ENCODE peak calls at places on chromosome 14, in four cellular contexts. One of them, this sample, is unnamed.
A peak's percentile ranks its signal among the peaks of the same experiment; 100 is the strongest.

GRCh38 chr14:76640923-76641395 is 120.3 kb upstream of the VASH1 start:
- DNase-seq in right lobe of liver: no peak
- DNase-seq in body of pancreas: peak; percentile 17
- DNase-seq in H1: no peak
- DNase-seq in this sample: no peak

GRCh38 chr14:22664261-22664660 is 20.1 kb upstream of the OR6J1 start:
- DNase-seq in right lobe of liver: no peak
- DNase-seq in body of pancreas: no peak
- DNase-seq in H1: no peak
- DNase-seq in this sample: no peak

GRCh38 chr14:38735006-38735405 is 368.0 kb downstream of the SEC23A start:
- DNase-seq in right lobe of liver: no peak
- DNase-seq in body of pancreas: no peak
- DNase-seq in H1: no peak
- DNase-seq in this sample: no peak

GRCh38 chr14:26993541-26993940 is 395.7 kb upstream of the NOVA1 start:
- DNase-seq in right lobe of liver: no peak
- DNase-seq in body of pancreas: no peak
- DNase-seq in H1: no peak
- DNase-seq in this sample: no peak

GRCh38 chr14:106564058-106564643 is 1037.8 kb downstream of the TMEM121 start:
- DNase-seq in right lobe of liver: no peak
- DNase-seq in body of pancreas: peak; percentile 48
- DNase-seq in H1: peak; percentile 49
- DNase-seq in this sample: no peak

GRCh38 chr14:55129086-55129427 is at the start of gene LGALS3:
- DNase-seq in right lobe of liver: peak; percentile 60
- DNase-seq in body of pancreas: peak; percentile 78
- DNase-seq in H1: no peak
- DNase-seq in this sample: peak; percentile 76

GRCh38 chr14:64502476-64503183 is 1.0 kb downstream of the ZBTB25 start:
- DNase-seq in right lobe of liver: peak; percentile 51
- DNase-seq in body of pancreas: peak; percentile 40
- DNase-seq in H1: no peak
- DNase-seq in this sample: peak; percentile 35

GRCh38 chr14:54291491-54292191 is 105.2 kb upstream of the CDKN3 start:
- DNase-seq in right lobe of liver: no peak
- DNase-seq in body of pancreas: no peak
- DNase-seq in H1: peak; percentile 51
- DNase-seq in this sample: no peak

GRCh38 chr14:69997849-69998248 is 118.6 kb downstream of the SMOC1 start:
- DNase-seq in right lobe of liver: peak; percentile 76
- DNase-seq in body of pancreas: peak; percentile 85
- DNase-seq in H1: no peak
- DNase-seq in this sample: peak; percentile 43

GRCh38 chr14:35406811-35407630 is 2.5 kb upstream of the NFKBIA start:
- DNase-seq in right lobe of liver: no peak
- DNase-seq in body of pancreas: peak; percentile 64
- DNase-seq in H1: no peak
- DNase-seq in this sample: peak; percentile 62

GRCh38 chr14:58639842-58640484 is 2.2 kb downstream of the DACT1 start:
- DNase-seq in right lobe of liver: no peak
- DNase-seq in body of pancreas: peak; percentile 58
- DNase-seq in H1: no peak
- DNase-seq in this sample: peak; percentile 48

GRCh38 chr14:57492859-57493258 is 798 bp downstream of the CCDC198 start:
- DNase-seq in right lobe of liver: no peak
- DNase-seq in body of pancreas: peak; percentile 9
- DNase-seq in H1: no peak
- DNase-seq in this sample: peak; percentile 33

GRCh38 chr14:88821888-88822287 is 2.6 kb upstream of the TTC8 start:
- DNase-seq in right lobe of liver: no peak
- DNase-seq in body of pancreas: no peak
- DNase-seq in H1: no peak
- DNase-seq in this sample: no peak

GRCh38 chr14:72416892-72417291 is 477.0 kb downstream of the DPF3 start:
- DNase-seq in right lobe of liver: no peak
- DNase-seq in body of pancreas: peak; percentile 11
- DNase-seq in H1: no peak
- DNase-seq in this sample: no peak

GRCh38 chr14:58077621-58078020 is 74.4 kb downstream of the ARMH4 start:
- DNase-seq in right lobe of liver: no peak
- DNase-seq in body of pancreas: no peak
- DNase-seq in H1: no peak
- DNase-seq in this sample: no peak

GRCh38 chr14:83473846-83474245 is 1940.2 kb upstream of the SEL1L start:
- DNase-seq in right lobe of liver: no peak
- DNase-seq in body of pancreas: no peak
- DNase-seq in H1: no peak
- DNase-seq in this sample: no peak

GRCh38 chr14:81521356-81521755 is 12.3 kb downstream of the SEL1L start:
- DNase-seq in right lobe of liver: no peak
- DNase-seq in body of pancreas: no peak
- DNase-seq in H1: no peak
- DNase-seq in this sample: no peak

GRCh38 chr14:104705340-104706047 is 16.1 kb downstream of the INF2 start:
- DNase-seq in right lobe of liver: no peak
- DNase-seq in body of pancreas: no peak
- DNase-seq in H1: no peak
- DNase-seq in this sample: no peak

GRCh38 chr14:68408680-68409079 is 384.2 kb downstream of the ZFP36L1 start:
- DNase-seq in right lobe of liver: no peak
- DNase-seq in body of pancreas: no peak
- DNase-seq in H1: no peak
- DNase-seq in this sample: no peak

GRCh38 chr14:105933238-105933637 is 406.9 kb downstream of the TMEM121 start:
- DNase-seq in right lobe of liver: no peak
- DNase-seq in body of pancreas: no peak
- DNase-seq in H1: no peak
- DNase-seq in this sample: no peak

GRCh38 chr14:51079085-51079484 is 15.8 kb downstream of the TRIM9 start:
- DNase-seq in right lobe of liver: no peak
- DNase-seq in body of pancreas: no peak
- DNase-seq in H1: no peak
- DNase-seq in this sample: no peak

GRCh38 chr14:23104591-23105347 is at the start of gene CIROP:
- DNase-seq in right lobe of liver: no peak
- DNase-seq in body of pancreas: no peak
- DNase-seq in H1: peak; percentile 45
- DNase-seq in this sample: no peak

GRCh38 chr14:99531221-99532096 is 50.2 kb downstream of the CCNK start:
- DNase-seq in right lobe of liver: no peak
- DNase-seq in body of pancreas: no peak
- DNase-seq in H1: no peak
- DNase-seq in this sample: no peak

GRCh38 chr14:36944307-36945010 is 227.9 kb downstream of the SLC25A21 start:
- DNase-seq in right lobe of liver: no peak
- DNase-seq in body of pancreas: no peak
- DNase-seq in H1: no peak
- DNase-seq in this sample: no peak

GRCh38 chr14:22561661-22562579 is 27.1 kb downstream of the DAD1 start:
- DNase-seq in right lobe of liver: no peak
- DNase-seq in body of pancreas: no peak
- DNase-seq in H1: no peak
- DNase-seq in this sample: no peak

GRCh38 chr14:32259368-32260013 is 56.4 kb upstream of the RNU6-8 start:
- DNase-seq in right lobe of liver: no peak
- DNase-seq in body of pancreas: no peak
- DNase-seq in H1: no peak
- DNase-seq in this sample: no peak

GRCh38 chr14:92491782-92492181 is 21.8 kb upstream of the RIN3 start:
- DNase-seq in right lobe of liver: peak; percentile 42
- DNase-seq in body of pancreas: no peak
- DNase-seq in H1: no peak
- DNase-seq in this sample: no peak

GRCh38 chr14:93785423-93785822 is 2.9 kb downstream of the PRIMA1 start:
- DNase-seq in right lobe of liver: no peak
- DNase-seq in body of pancreas: no peak
- DNase-seq in H1: no peak
- DNase-seq in this sample: no peak

GRCh38 chr14:71003156-71003555 is 95.9 kb downstream of the PCNX1 start:
- DNase-seq in right lobe of liver: no peak
- DNase-seq in body of pancreas: no peak
- DNase-seq in H1: no peak
- DNase-seq in this sample: no peak

GRCh38 chr14:39469094-39469710 is 37.0 kb upstream of the FBXO33 start:
- DNase-seq in right lobe of liver: no peak
- DNase-seq in body of pancreas: no peak
- DNase-seq in H1: peak; percentile 56
- DNase-seq in this sample: no peak

GRCh38 chr14:21476925-21477681 is at the start of the genes RAB2B and TOX4:
- DNase-seq in right lobe of liver: peak; percentile 99
- DNase-seq in body of pancreas: peak; percentile 98
- DNase-seq in H1: peak; percentile 96
- DNase-seq in this sample: peak; percentile 98
- TF ChIP-seq POLR2A in right lobe of liver: peak; percentile 62
- TF ChIP-seq POLR2A in body of pancreas: no peak
- TF ChIP-seq POLR2A in H1: no peak
- TF ChIP-seq POLR2A in this sample: peak; percentile 63

GRCh38 chr14:74606727-74607126 is 5.3 kb downstream of the LTBP2 start:
- DNase-seq in right lobe of liver: no peak
- DNase-seq in body of pancreas: no peak
- DNase-seq in H1: no peak
- DNase-seq in this sample: no peak

GRCh38 chr14:74610199-74610865 is 1.7 kb downstream of the LTBP2 start:
- DNase-seq in right lobe of liver: no peak
- DNase-seq in body of pancreas: no peak
- DNase-seq in H1: no peak
- DNase-seq in this sample: no peak

GRCh38 chr14:74610866-74611671 is 968 bp downstream of the LTBP2 start:
- DNase-seq in right lobe of liver: no peak
- DNase-seq in body of pancreas: no peak
- DNase-seq in H1: peak; percentile 76
- DNase-seq in this sample: no peak

GRCh38 chr14:74609721-74610120 is 2.3 kb downstream of the LTBP2 start:
- DNase-seq in right lobe of liver: no peak
- DNase-seq in body of pancreas: no peak
- DNase-seq in H1: no peak
- DNase-seq in this sample: no peak

GRCh38 chr14:74608959-74609611 is 3.0 kb downstream of the LTBP2 start:
- DNase-seq in right lobe of liver: peak; percentile 81
- DNase-seq in body of pancreas: peak; percentile 87
- DNase-seq in H1: peak; percentile 96
- DNase-seq in this sample: peak; percentile 97
- H3K4me1 ChIP-seq in right lobe of liver: no peaks in the 10 kb centered on the region
- H3K4me1 ChIP-seq in body of pancreas: peaks cover 44% of the 10 kb centered on the region
- H3K4me1 ChIP-seq in H1: peaks cover 5% of the 10 kb centered on the region
- H3K4me1 ChIP-seq in this sample: peaks cover 11% of the 10 kb centered on the region

GRCh38 chr14:24179294-24179960 is 7.5 kb downstream of the REC8 start:
- DNase-seq in right lobe of liver: no peak
- DNase-seq in body of pancreas: no peak
- DNase-seq in H1: no peak
- DNase-seq in this sample: no peak
- H3K36me3 ChIP-seq in right lobe of liver: peaks cover 30% of the 10 kb centered on the region
- H3K36me3 ChIP-seq in body of pancreas: peaks cover 33% of the 10 kb centered on the region
- H3K36me3 ChIP-seq in H1: peaks cover 51% of the 10 kb centered on the region
- H3K36me3 ChIP-seq in this sample: no peaks in the 10 kb centered on the region

DNA sequence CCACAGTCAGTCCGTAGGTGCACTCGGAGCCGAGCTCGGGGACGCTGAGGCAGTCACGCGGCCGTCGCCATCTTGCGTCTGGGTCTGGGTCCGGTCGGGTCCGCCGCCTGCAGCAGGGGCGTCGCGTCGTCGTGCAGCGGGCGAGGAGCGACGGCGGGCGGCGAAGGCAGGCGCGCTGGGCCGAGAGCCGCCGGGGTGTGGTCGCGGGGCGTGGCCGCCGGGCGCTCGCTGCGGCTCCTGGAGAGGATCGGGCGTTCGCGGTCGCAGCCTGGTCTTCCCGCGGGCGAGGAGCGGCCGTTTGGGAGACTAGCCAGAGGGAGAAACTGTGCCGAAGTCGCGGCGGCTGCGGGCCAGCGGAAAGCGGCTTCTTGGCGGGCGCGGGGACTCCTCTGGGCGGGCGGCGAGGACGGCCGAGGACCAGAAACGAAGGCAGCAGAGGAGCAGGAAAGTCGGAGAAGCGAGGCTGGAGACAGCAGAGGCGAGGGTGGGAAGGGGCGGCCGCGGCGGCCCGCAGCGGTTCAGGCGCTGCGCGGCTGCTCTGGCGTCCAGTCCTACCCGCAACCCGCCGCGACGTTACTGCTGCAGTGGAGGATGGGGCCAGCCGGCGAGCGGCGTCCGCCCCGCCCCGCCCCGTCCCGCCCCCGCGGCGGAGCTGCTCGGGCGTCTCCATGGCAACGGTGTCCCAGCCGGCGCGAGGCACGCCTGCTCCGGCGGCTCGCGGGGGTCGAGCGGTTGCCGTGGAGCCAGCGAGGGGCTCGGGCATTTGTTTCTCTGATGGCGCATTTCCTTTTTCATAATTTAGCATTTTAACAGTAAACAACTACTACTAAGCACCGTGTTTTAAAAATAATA is at the start of gene PNMA1:
- DNase-seq in right lobe of liver: peak; percentile 88
- DNase-seq in body of pancreas: peak; percentile 89
- DNase-seq in H1: peak; percentile 88
- DNase-seq in this sample: peak; percentile 91
- TF ChIP-seq POLR2A in right lobe of liver: peak; percentile 73
- TF ChIP-seq POLR2A in body of pancreas: peak; percentile 24
- TF ChIP-seq POLR2A in H1: peak; percentile 92
- TF ChIP-seq POLR2A in this sample: peak; percentile 88